ENCODE peak calls at places on chromosomes 16 and 17, in six cellular contexts. One of them, this sample, is unnamed.

GRCh38 chr16:28260193-28260592 is 32.1 kb upstream of the SBK1 start:
- DNase-seq in BJ: no peak
- DNase-seq in fibroblast of lung: no peak
- DNase-seq in psoas muscle: peak
- DNase-seq in body of pancreas: no peak
- DNase-seq in upper lobe of right lung: no peak
- DNase-seq in this sample: no peak

GRCh38 chr17:57921342-57921741 is 33.9 kb downstream of the CUEDC1 start:
- DNase-seq in body of pancreas: no peak
- DNase-seq in upper lobe of right lung: no peak
- DNase-seq in BJ: no peak
- DNase-seq in psoas muscle: peak
- DNase-seq in fibroblast of lung: peak
- DNase-seq in this sample: no peak

GRCh38 chr17:5526821-5527598 is 40.6 kb downstream of the MIS12 start:
- DNase-seq in fibroblast of lung: peak
- DNase-seq in psoas muscle: peak
- DNase-seq in upper lobe of right lung: peak
- DNase-seq in BJ: peak
- DNase-seq in body of pancreas: peak
- DNase-seq in this sample: no peak

GRCh38 chr17:41287050-41287449 is 11.6 kb downstream of the KRTAP9-7 start:
- DNase-seq in fibroblast of lung: no peak
- DNase-seq in body of pancreas: no peak
- DNase-seq in BJ: no peak
- DNase-seq in psoas muscle: no peak
- DNase-seq in upper lobe of right lung: no peak
- DNase-seq in this sample: no peak

GRCh38 chr17:80063815-80064585 is 27.6 kb downstream of the CCDC40 start:
- DNase-seq in BJ: no peak
- DNase-seq in fibroblast of lung: peak
- DNase-seq in body of pancreas: peak
- DNase-seq in psoas muscle: peak
- DNase-seq in upper lobe of right lung: peak
- DNase-seq in this sample: no peak

GRCh38 chr17:72978593-72979218 is 113.8 kb downstream of the SLC39A11 start:
- DNase-seq in BJ: no peak
- DNase-seq in fibroblast of lung: no peak
- DNase-seq in psoas muscle: no peak
- DNase-seq in body of pancreas: no peak
- DNase-seq in upper lobe of right lung: no peak
- DNase-seq in this sample: no peak

GRCh38 chr17:71765437-71765836 is 355.4 kb upstream of the SOX9 start:
- DNase-seq in upper lobe of right lung: no peak
- DNase-seq in psoas muscle: no peak
- DNase-seq in body of pancreas: no peak
- DNase-seq in BJ: no peak
- DNase-seq in fibroblast of lung: peak
- DNase-seq in this sample: no peak

GRCh38 chr17:42783062-42783777 is 2.8 kb downstream of the WNK4 start:
- DNase-seq in body of pancreas: no peak
- DNase-seq in fibroblast of lung: peak
- DNase-seq in psoas muscle: no peak
- DNase-seq in BJ: no peak
- DNase-seq in upper lobe of right lung: no peak
- DNase-seq in this sample: no peak

GRCh38 chr16:81798311-81799137 is 19.4 kb downstream of the PLCG2 start:
- DNase-seq in psoas muscle: no peak
- DNase-seq in BJ: no peak
- DNase-seq in body of pancreas: no peak
- DNase-seq in fibroblast of lung: no peak
- DNase-seq in upper lobe of right lung: peak
- DNase-seq in this sample: peak

GRCh38 chr16:88017551-88018101 is 66.4 kb downstream of the BANP start:
- DNase-seq in body of pancreas: no peak
- DNase-seq in psoas muscle: no peak
- DNase-seq in fibroblast of lung: no peak
- DNase-seq in BJ: no peak
- DNase-seq in upper lobe of right lung: peak
- DNase-seq in this sample: no peak

GRCh38 chr17:8914554-8914953 is 47.1 kb upstream of the PIK3R6 start:
- DNase-seq in BJ: no peak
- DNase-seq in upper lobe of right lung: no peak
- DNase-seq in body of pancreas: no peak
- DNase-seq in fibroblast of lung: no peak
- DNase-seq in psoas muscle: no peak
- DNase-seq in this sample: no peak

GRCh38 chr17:1484586-1485310 is 7.7 kb downstream of the MYO1C start:
- DNase-seq in fibroblast of lung: peak
- DNase-seq in BJ: no peak
- DNase-seq in upper lobe of right lung: peak
- DNase-seq in body of pancreas: peak
- DNase-seq in psoas muscle: peak
- DNase-seq in this sample: peak

GRCh38 chr17:1485311-1485747 is 7.2 kb downstream of the MYO1C start:
- DNase-seq in psoas muscle: peak
- DNase-seq in fibroblast of lung: peak
- DNase-seq in upper lobe of right lung: peak
- DNase-seq in BJ: no peak
- DNase-seq in body of pancreas: peak
- DNase-seq in this sample: peak

GRCh38 chr17:1484060-1484535 is 8.4 kb downstream of the MYO1C start:
- DNase-seq in fibroblast of lung: no peak
- DNase-seq in body of pancreas: no peak
- DNase-seq in upper lobe of right lung: no peak
- DNase-seq in BJ: no peak
- DNase-seq in psoas muscle: no peak
- DNase-seq in this sample: no peak

GRCh38 chr17:1486802-1487695 is 5.4 kb downstream of the MYO1C start:
- DNase-seq in body of pancreas: peak
- DNase-seq in psoas muscle: peak
- DNase-seq in BJ: no peak
- DNase-seq in fibroblast of lung: peak
- DNase-seq in upper lobe of right lung: peak
- DNase-seq in this sample: peak

DNA sequence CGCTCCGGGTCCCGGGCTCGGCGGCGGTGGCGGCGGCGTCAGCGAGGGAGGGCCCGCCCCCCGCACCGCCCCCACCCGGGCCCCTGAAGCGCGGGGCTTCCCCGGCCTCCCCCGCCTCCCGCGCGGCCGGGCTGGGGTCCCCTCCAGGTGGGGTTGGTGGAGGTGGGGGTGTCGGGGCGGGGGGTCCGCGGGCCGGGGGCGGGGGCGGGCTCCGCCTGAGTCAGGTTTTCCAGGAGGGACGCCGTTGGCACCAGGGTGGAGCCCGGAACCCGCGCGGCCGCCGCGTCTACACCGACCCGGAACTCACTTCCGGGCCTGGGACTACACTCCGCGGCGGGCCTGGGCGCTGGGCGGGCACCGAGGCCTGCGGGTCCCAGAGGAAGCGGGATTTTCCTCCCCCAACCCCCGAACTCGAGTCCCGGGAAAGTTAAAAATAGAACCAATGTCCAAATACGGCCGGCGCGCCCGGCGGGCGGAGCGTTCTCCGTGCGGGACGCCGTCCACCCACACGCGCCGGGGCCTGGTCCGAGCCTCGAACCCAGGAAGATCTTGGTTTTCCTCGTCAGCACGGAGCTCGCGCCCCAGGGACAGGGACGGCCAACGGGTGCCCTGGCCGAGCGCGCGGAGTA is 6.6 kb downstream of the MYO1C start:
- DNase-seq in upper lobe of right lung: peak
- DNase-seq in BJ: no peak
- DNase-seq in body of pancreas: peak
- DNase-seq in fibroblast of lung: peak
- DNase-seq in psoas muscle: peak
- DNase-seq in this sample: peak
- H3K4me3 ChIP-seq in upper lobe of right lung: peak
- H3K4me3 ChIP-seq in BJ: peak
- H3K4me3 ChIP-seq in body of pancreas: peak
- H3K4me3 ChIP-seq in fibroblast of lung: peak
- H3K4me3 ChIP-seq in psoas muscle: peak
- H3K4me3 ChIP-seq in this sample: no peak

GRCh38 chr16:2212362-2213324 is 2.0 kb upstream of the BRICD5 start:
- DNase-seq in fibroblast of lung: no peak
- DNase-seq in BJ: no peak
- DNase-seq in body of pancreas: peak
- DNase-seq in upper lobe of right lung: peak
- DNase-seq in psoas muscle: peak
- DNase-seq in this sample: no peak

GRCh38 chr16:2214721-2214970 is at the start of gene PGP:
- DNase-seq in upper lobe of right lung: no peak
- DNase-seq in BJ: no peak
- DNase-seq in psoas muscle: no peak
- DNase-seq in fibroblast of lung: no peak
- DNase-seq in body of pancreas: no peak
- DNase-seq in this sample: no peak

GRCh38 chr16:2216330-2216729 is 1.7 kb upstream of the PGP start:
- DNase-seq in fibroblast of lung: no peak
- DNase-seq in body of pancreas: no peak
- DNase-seq in upper lobe of right lung: no peak
- DNase-seq in psoas muscle: no peak
- DNase-seq in BJ: no peak
- DNase-seq in this sample: no peak

GRCh38 chr16:2211923-2212347 is 1.3 kb upstream of the BRICD5 start:
- DNase-seq in fibroblast of lung: no peak
- DNase-seq in upper lobe of right lung: no peak
- DNase-seq in body of pancreas: no peak
- DNase-seq in BJ: no peak
- DNase-seq in psoas muscle: peak
- DNase-seq in this sample: no peak

DNA sequence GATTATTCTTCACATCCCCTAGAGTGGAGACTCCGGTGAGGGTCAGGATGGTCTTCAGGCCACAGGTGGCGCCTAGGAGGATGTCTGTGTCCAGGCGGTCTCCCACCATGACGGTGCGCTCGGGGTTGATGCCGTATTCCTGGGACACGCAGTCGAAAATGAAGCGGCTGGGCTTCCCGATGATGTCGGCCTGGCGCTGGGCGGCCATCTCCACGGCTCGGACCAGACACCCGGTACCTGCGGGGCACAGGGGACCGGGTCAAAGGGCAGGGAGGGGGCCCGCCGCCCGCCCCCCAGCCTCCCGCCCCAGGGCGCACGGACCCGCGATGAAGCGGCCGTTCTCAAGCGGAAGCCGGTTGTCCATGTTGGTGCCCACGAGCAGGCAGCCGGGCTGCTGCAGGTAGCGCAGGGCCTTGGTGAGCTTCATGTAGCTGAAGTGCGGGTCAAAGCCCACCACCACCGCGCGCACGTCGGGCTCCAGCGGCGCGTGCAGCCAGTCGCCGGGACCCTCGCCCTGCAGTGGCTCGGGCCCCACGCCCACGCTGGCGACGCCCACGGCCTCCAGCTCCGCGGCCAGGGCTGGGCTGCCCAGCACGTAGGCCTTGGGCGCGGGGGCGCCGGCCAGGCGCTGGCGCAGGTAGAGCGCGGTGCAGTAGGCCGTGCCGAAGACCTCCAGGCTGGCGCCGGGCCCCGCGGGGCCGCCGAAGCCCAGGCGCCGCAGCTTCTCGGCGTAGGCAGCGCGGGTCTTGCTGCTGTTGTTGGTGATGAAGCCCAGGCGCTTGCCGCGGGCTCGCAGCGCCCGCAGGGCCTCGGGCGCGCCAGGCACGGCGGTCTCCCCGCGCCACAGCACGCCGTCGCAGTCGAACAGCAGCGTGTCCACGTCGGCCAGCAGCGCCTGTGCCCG is 571 bp downstream of the PGP start:
- DNase-seq in upper lobe of right lung: no peak
- DNase-seq in body of pancreas: no peak
- DNase-seq in psoas muscle: no peak
- DNase-seq in fibroblast of lung: no peak
- DNase-seq in BJ: no peak
- DNase-seq in this sample: peak
- H3K4me3 ChIP-seq in upper lobe of right lung: peak
- H3K4me3 ChIP-seq in body of pancreas: peak
- H3K4me3 ChIP-seq in psoas muscle: peak
- H3K4me3 ChIP-seq in fibroblast of lung: peak
- H3K4me3 ChIP-seq in BJ: peak
- H3K4me3 ChIP-seq in this sample: peak

DNA sequence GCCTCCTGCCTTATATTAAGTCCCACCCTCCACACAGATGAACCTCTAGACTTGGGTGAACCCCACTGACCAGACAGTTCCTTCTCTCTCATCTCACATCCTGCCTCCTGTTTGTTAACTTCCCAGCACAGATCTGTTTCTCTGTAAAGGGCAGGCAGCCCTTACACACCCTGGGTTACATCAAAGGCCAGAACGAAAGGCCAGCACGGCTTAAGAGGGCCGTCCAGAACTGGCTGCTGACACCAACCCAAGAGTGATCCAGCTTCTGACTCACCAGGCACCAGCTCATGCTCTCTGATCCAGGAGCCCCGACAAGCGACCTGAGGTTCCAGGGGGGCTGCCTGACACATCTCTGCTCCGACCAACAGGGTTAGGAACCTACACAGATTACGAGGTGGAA is 86.9 kb downstream of the MRM3 start:
- DNase-seq in psoas muscle: peak
- DNase-seq in upper lobe of right lung: no peak
- DNase-seq in fibroblast of lung: peak
- DNase-seq in BJ: no peak
- DNase-seq in body of pancreas: peak
- DNase-seq in this sample: no peak
- H3K4me3 ChIP-seq in psoas muscle: peak
- H3K4me3 ChIP-seq in upper lobe of right lung: no peak
- H3K4me3 ChIP-seq in fibroblast of lung: peak
- H3K4me3 ChIP-seq in BJ: no peak
- H3K4me3 ChIP-seq in body of pancreas: no peak
- H3K4me3 ChIP-seq in this sample: no peak

GRCh38 chr16:23711785-23712184 is 1.2 kb downstream of the ERN2 start:
- DNase-seq in body of pancreas: no peak
- DNase-seq in upper lobe of right lung: no peak
- DNase-seq in BJ: no peak
- DNase-seq in fibroblast of lung: no peak
- DNase-seq in psoas muscle: no peak
- DNase-seq in this sample: no peak

GRCh38 chr16:23709536-23709935 is 3.5 kb downstream of the ERN2 start:
- DNase-seq in BJ: no peak
- DNase-seq in body of pancreas: no peak
- DNase-seq in psoas muscle: no peak
- DNase-seq in upper lobe of right lung: no peak
- DNase-seq in fibroblast of lung: no peak
- DNase-seq in this sample: no peak

GRCh38 chr16:23710504-23710903 is 2.5 kb downstream of the ERN2 start:
- DNase-seq in upper lobe of right lung: no peak
- DNase-seq in fibroblast of lung: no peak
- DNase-seq in psoas muscle: no peak
- DNase-seq in BJ: no peak
- DNase-seq in body of pancreas: no peak
- DNase-seq in this sample: no peak

GRCh38 chr16:23710008-23710407 is 3.0 kb downstream of the ERN2 start:
- DNase-seq in BJ: no peak
- DNase-seq in psoas muscle: no peak
- DNase-seq in fibroblast of lung: no peak
- DNase-seq in upper lobe of right lung: no peak
- DNase-seq in body of pancreas: no peak
- DNase-seq in this sample: no peak

DNA sequence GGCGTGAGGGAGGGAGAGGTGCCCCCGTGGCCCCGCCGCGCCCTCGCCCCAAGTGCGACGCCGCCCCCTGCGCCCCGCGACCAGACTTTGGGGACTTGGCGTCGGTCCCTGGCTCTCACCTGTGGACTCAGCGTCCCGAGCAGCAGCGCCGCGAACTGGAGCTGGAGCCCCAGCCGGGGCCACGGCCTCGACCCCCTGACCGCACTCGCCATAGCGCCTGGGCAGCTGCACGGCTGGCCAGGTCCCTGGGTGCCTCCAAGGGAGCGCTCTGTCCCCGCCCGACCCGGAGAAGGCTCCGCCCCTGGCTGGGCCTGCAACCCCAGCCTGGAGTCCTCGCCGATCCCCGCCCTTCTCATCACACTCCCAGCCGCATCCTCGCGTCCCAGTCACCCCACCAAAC is at the start of gene ERN2:
- DNase-seq in body of pancreas: no peak
- DNase-seq in BJ: no peak
- DNase-seq in upper lobe of right lung: no peak
- DNase-seq in psoas muscle: no peak
- DNase-seq in fibroblast of lung: no peak
- DNase-seq in this sample: no peak
- H3K4me3 ChIP-seq in body of pancreas: no peak
- H3K4me3 ChIP-seq in BJ: no peak
- H3K4me3 ChIP-seq in upper lobe of right lung: no peak
- H3K4me3 ChIP-seq in psoas muscle: no peak
- H3K4me3 ChIP-seq in fibroblast of lung: no peak
- H3K4me3 ChIP-seq in this sample: no peak

This sample was measured in CD4-positive, CD25-positive, alpha-beta regulatory T cell.